ENCODE peak calls at places on chromosomes 13 and 19, in eight cellular contexts. I is iPS-NIHi11, D is NB4, E is T-helper 2 cell, B is left cardiac atrium, F is ELF-1, J is body of pancreas, Q is GM04504. R is an unnamed sample.

GRCh38 chr13:33637978-33638743 is 179.8 kb upstream of the RFC3 start:
- DNase-seq in I (no peak), D (no peak), E (no peak), B (no peak), F (no peak), J (no peak), Q (peak), R (no peak)

GRCh38 chr19:48424694-48425219 is 21.0 kb upstream of the GRWD1 start:
- DNase-seq in I (peak), D (peak), E (no peak), B (no peak), F (peak), J (peak), Q (no peak), R (no peak)

GRCh38 chr13:46041335-46041934 is 11.1 kb downstream of the ZC3H13 start:
- DNase-seq in I (no peak), D (no peak), E (no peak), B (no peak), F (no peak), J (no peak), Q (no peak), R (no peak)

GRCh38 chr13:101523732-101524131 is 71.3 kb downstream of the ITGBL1 start:
- DNase-seq in I (no peak), D (no peak), E (no peak), B (peak), F (no peak), J (no peak), Q (peak), R (no peak)

GRCh38 chr19:12984683-12985048 is 10.6 kb upstream of the NFIX start:
- DNase-seq in I (peak), D (no peak), E (no peak), B (no peak), F (no peak), J (no peak), Q (no peak), R (no peak)

GRCh38 chr13:112761701-112762689 is 72.2 kb downstream of the ATP11A start:
- DNase-seq in I (no peak), D (no peak), E (no peak), B (peak), F (no peak), J (no peak), Q (no peak), R (peak)

GRCh38 chr19:944171-944567 is 18.3 kb downstream of the ARID3A start:
- DNase-seq in I (no peak), D (peak), E (peak), B (peak), F (no peak), J (no peak), Q (no peak), R (no peak)

GRCh38 chr13:39961036-39961435 is 305.6 kb downstream of the COG6 start:
- DNase-seq in I (no peak), D (no peak), E (no peak), B (no peak), F (no peak), J (no peak), Q (no peak), R (no peak)

GRCh38 chr19:40603071-40603718 is 2.0 kb downstream of the LTBP4 start:
- DNase-seq in I (no peak), D (no peak), E (no peak), B (no peak), F (peak), J (no peak), Q (no peak), R (peak)

GRCh38 chr13:32496574-32497160 is 41.9 kb downstream of the N4BP2L2 start:
- DNase-seq in I (no peak), D (no peak), E (no peak), B (no peak), F (no peak), J (no peak), Q (no peak), R (no peak)

GRCh38 chr13:90447735-90448103 is 899.8 kb upstream of the MIR17HG start:
- DNase-seq in I (peak), D (no peak), E (no peak), B (no peak), F (peak), J (no peak), Q (peak), R (peak)

GRCh38 chr13:30569901-30570576 is 47.7 kb upstream of the USPL1 start:
- DNase-seq in I (peak), D (peak), E (no peak), B (peak), F (peak), J (peak), Q (peak), R (no peak)

GRCh38 chr13:95002968-95003813 is 290.8 kb upstream of the SOX21 start:
- DNase-seq in I (peak), D (no peak), E (no peak), B (no peak), F (peak), J (peak), Q (no peak), R (peak)

GRCh38 chr13:64992314-64992713 is 2237.8 kb downstream of the PCDH9 start:
- DNase-seq in I (no peak), D (no peak), E (no peak), B (no peak), F (no peak), J (no peak), Q (no peak), R (no peak)

GRCh38 chr19:2793577-2793976 is 8.3 kb downstream of the THOP1 start:
- DNase-seq in I (no peak), D (no peak), E (no peak), B (no peak), F (no peak), J (no peak), Q (no peak), R (no peak)

GRCh38 chr13:44011036-44011435 is 131.3 kb downstream of the LACC1 start:
- DNase-seq in I (no peak), D (no peak), E (no peak), B (no peak), F (no peak), J (no peak), Q (no peak), R (no peak)

GRCh38 chr13:79490846-79491245 is 9.9 kb downstream of the NDFIP2 start:
- DNase-seq in I (no peak), D (no peak), E (no peak), B (no peak), F (no peak), J (no peak), Q (no peak), R (no peak)

GRCh38 chr13:51953347-51953746 is 57.9 kb downstream of the ATP7B start:
- DNase-seq in I (no peak), D (no peak), E (peak), B (no peak), F (no peak), J (no peak), Q (no peak), R (no peak)

GRCh38 chr19:11171144-11171543 is 15.6 kb upstream of the SPC24 start:
- DNase-seq in I (no peak), D (no peak), E (no peak), B (no peak), F (no peak), J (no peak), Q (no peak), R (no peak)

GRCh38 chr13:68988176-68988575 is 1119.5 kb upstream of the ATXN8OS start:
- DNase-seq in I (no peak), D (no peak), E (no peak), B (no peak), F (no peak), J (no peak), Q (no peak), R (no peak)

GRCh38 chr19:19554074-19555023 is 16.3 kb downstream of the CILP2 start:
- DNase-seq in I (peak), D (peak), E (peak), B (peak), F (peak), J (peak), Q (no peak), R (peak)

GRCh38 chr13:78317030-78317429 is 286.3 kb downstream of the POU4F1 start:
- DNase-seq in I (peak), D (peak), E (no peak), B (no peak), F (no peak), J (no peak), Q (no peak), R (peak)

GRCh38 chr19:11499890-11500420 is 5.7 kb downstream of the ZNF653 start:
- DNase-seq in I (no peak), D (no peak), E (no peak), B (no peak), F (no peak), J (no peak), Q (no peak), R (no peak)

GRCh38 chr19:39052243-39052746 is 19.9 kb upstream of the FBXO27 start:
- DNase-seq in I (peak), D (peak), E (peak), B (peak), F (peak), J (peak), Q (peak), R (peak)

GRCh38 chr19:30555788-30556110 is 183.6 kb downstream of the ZNF536 start:
- DNase-seq in I (no peak), D (no peak), E (no peak), B (no peak), F (no peak), J (no peak), Q (no peak), R (no peak)

GRCh38 chr13:25864936-25865335 is 186.9 kb downstream of the SHISA2 start:
- DNase-seq in I (no peak), D (no peak), E (no peak), B (no peak), F (no peak), J (no peak), Q (no peak), R (no peak)

GRCh38 chr19:35449347-35450043 is 1.4 kb downstream of the FFAR2 start:
- DNase-seq in I (no peak), D (no peak), E (no peak), B (no peak), F (peak), J (peak), Q (no peak), R (no peak)

GRCh38 chr19:14370169-14370998 is 10.9 kb upstream of the ADGRE5 start:
- DNase-seq in I (no peak), D (peak), E (peak), B (no peak), F (no peak), J (no peak), Q (no peak), R (no peak)